ENCODE peak calls at places on chromosomes 6 and 20, in five cellular contexts. O, P, N, Y and I are unnamed samples.

GRCh38 chr6:99836471-99836870 is 157.6 kb downstream of the MCHR2 start:
- DNase-seq in O (no peak), P (no peak), Y (no peak), N (no peak), I (no peak)

GRCh38 chr20:31859998-31860380 is 10.3 kb downstream of the DUSP15 start:
- DNase-seq in O (no peak), P (no peak), Y (no peak), N (no peak), I (no peak)

GRCh38 chr20:9311132-9311531 is 203.3 kb upstream of the LAMP5 start:
- DNase-seq in Y (no peak), P (no peak), N (peak; percentile 8), O (no peak), I (no peak)

GRCh38 chr20:57629976-57630525 is 9.8 kb upstream of the ZBP1 start:
- DNase-seq in Y (no peak), N (no peak), O (no peak), P (no peak), I (peak; percentile 3)

GRCh38 chr6:137978252-137978896 is 111.3 kb downstream of the TNFAIP3 start:
- DNase-seq in Y (no peak), O (no peak), N (peak; percentile 63), P (no peak), I (no peak)

GRCh38 chr6:121849477-121849876 is 414.0 kb downstream of the GJA1 start:
- DNase-seq in P (no peak), O (peak; percentile 70), N (peak; percentile 87), Y (peak; percentile 44), I (no peak)

GRCh38 chr20:62754122-62754990 is 41.9 kb upstream of the MRGBP start:
- DNase-seq in O (peak; percentile 1), Y (no peak), N (no peak), P (peak; percentile 8), I (peak; percentile 10)

GRCh38 chr6:129853996-129854711 is 7.0 kb downstream of the TMEM244 start:
- DNase-seq in O (no peak), P (no peak), Y (no peak), N (peak; percentile 33), I (no peak)

GRCh38 chr6:131867744-131868143 is 59.9 kb downstream of the ENPP1 start:
- DNase-seq in O (no peak), Y (no peak), N (peak; percentile 21), P (no peak), I (no peak)

GRCh38 chr20:63234693-63235398 is 859 bp upstream of the BIRC7 start:
- DNase-seq in Y (no peak), N (no peak), O (peak; percentile 63), P (no peak), I (no peak)

GRCh38 chr6:112571886-112572285 is 224.8 kb downstream of the RFPL4B start:
- DNase-seq in N (peak; percentile 58), P (no peak), O (no peak), Y (peak; percentile 43), I (no peak)

GRCh38 chr6:66336171-66336570 is 629.1 kb upstream of the EYS start:
- DNase-seq in Y (no peak), N (no peak), P (no peak), O (no peak), I (no peak)

GRCh38 chr20:19893356-19893755 is 123.8 kb upstream of the NAA20 start:
- DNase-seq in P (no peak), Y (no peak), N (no peak), O (no peak), I (no peak)

GRCh38 chr6:169990095-169991030 is 238.9 kb downstream of the ERMARD start:
- DNase-seq in O (no peak), Y (no peak), N (no peak), P (no peak), I (no peak)
- TF ChIP-seq CTCF in O (no peak), Y (no peak), N (no peak), P (no peak), I (no peak)

GRCh38 chr6:107409942-107410341 is 49.4 kb downstream of the PDSS2 start:
- DNase-seq in Y (no peak), O (no peak), P (no peak), N (no peak), I (no peak)

GRCh38 chr6:107411161-107411560 is 48.2 kb downstream of the PDSS2 start:
- DNase-seq in O (no peak), Y (no peak), N (no peak), P (no peak), I (no peak)

GRCh38 chr6:107416179-107416578 is 43.2 kb downstream of the PDSS2 start:
- DNase-seq in N (no peak), P (no peak), Y (no peak), O (no peak), I (no peak)

GRCh38 chr6:107418118-107418517 is 41.2 kb downstream of the PDSS2 start:
- DNase-seq in Y (no peak), O (no peak), N (peak; percentile 20), P (no peak), I (no peak)

DNA sequence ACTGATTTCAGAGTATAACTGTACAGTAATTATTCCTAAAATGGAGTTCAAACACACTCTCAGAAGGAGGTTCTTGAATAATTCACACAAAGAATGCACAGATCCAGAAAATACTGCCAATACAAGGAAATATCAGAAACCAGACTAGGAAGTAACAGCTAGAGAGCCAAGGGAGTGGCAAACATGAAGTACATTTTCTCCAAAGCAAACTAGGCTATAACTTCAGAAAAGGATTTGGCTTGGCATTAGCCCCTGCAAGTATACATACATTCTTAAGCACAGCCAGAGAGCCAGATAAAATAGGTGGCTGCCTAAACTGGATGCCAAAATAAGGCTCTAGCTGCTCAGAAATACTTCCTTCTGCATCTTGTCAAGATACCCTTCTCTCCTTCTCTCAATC is 45.1 kb downstream of the PDSS2 start:
- DNase-seq in P (no peak), O (no peak), N (peak; percentile 63), Y (no peak), I (no peak)
- TF ChIP-seq CTCF in P (no peak), O (no peak), N (no peak), Y (no peak), I (no peak)

DNA sequence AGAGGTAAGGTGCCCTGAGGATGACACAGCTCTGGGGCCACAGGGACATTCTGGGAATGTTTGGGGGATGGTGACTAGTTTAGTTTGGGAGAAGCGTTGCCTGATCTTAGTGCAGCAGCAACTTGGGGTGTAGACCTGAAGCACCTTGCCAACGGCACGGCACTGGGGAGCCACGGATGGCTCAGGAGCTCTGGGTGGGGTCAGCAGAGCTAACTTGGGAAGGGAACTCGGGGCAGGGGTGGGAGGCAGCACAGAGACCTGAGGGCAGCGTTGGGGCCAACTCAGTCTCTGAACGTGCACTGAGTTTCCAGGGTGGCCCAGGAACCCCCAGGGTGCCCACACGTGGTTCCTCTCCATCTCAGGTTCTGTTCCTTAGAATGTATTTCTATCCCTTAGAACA is 14.9 kb downstream of the THBS2 start:
- DNase-seq in P (no peak), Y (no peak), O (no peak), N (no peak), I (no peak)
- TF ChIP-seq CTCF in P (no peak), Y (no peak), O (no peak), N (no peak), I (no peak)

DNA sequence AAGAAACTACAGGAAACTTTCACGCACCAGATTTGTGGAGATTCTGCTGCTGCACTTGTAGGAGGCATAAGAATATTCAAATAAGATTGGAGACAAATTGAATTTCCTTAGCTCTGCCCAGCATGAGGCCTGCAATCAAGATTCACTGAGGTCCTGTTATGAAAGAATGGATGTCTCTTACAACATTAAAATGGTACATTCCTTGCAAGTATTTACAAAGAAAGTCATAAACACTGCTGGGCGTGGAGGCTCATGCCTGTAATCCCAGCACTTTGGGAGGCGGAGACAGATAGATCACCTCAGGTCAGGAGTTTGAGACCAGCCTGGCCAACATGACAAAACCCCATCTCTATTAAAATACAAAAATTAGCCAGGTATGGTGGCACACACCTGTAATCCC is 74.0 kb upstream of the MAP3K4 start:
- DNase-seq in O (no peak), Y (no peak), N (no peak), P (no peak), I (no peak)
- TF ChIP-seq CTCF in O (no peak), Y (no peak), N (no peak), P (no peak), I (no peak)